ENCODE peak calls at places on chromosomes 6 and 20, in five cellular contexts. H is stimulated activated CD4-positive, alpha-beta T cell treated with anti-CD3 and anti-CD28 coated beads, Interleukin-4, amount 100 ng/mL, for 48 hours; W is NT2/D1; C is cardiac muscle cell; B is T follicular helper cell. S is an unnamed sample.

GRCh38 chr20:57505991-57506390 is 18.9 kb downstream of the CTCFL start:
- DNase-seq in H (no peak), W (no peak), C (no peak), B (no peak), S (no peak)

GRCh38 chr6:104896914-104897313 is 37.2 kb upstream of the HACE1 start:
- DNase-seq in H (no peak), W (no peak), C (no peak), B (no peak), S (no peak)

GRCh38 chr6:91299544-91300491 is 712.9 kb upstream of the MAP3K7 start:
- DNase-seq in H (no peak), W (peak), C (no peak), B (no peak), S (no peak)

GRCh38 chr6:12112540-12113189 is 100.6 kb downstream of the HIVEP1 start:
- DNase-seq in H (no peak), W (no peak), C (no peak), B (no peak), S (no peak)

GRCh38 chr20:49993301-49993751 is 10.5 kb downstream of the SNAI1 start:
- DNase-seq in H (no peak), W (no peak), C (no peak), B (no peak), S (peak)

GRCh38 chr6:54299542-54300269 is 8.5 kb upstream of the TINAG start:
- DNase-seq in H (no peak), W (no peak), C (no peak), B (no peak), S (no peak)

GRCh38 chr6:108360919-108361311 is 66.1 kb downstream of the AFG1L start:
- DNase-seq in H (no peak), W (no peak), C (no peak), B (no peak), S (no peak)

GRCh38 chr6:161162722-161163121 is 111.1 kb downstream of the AGPAT4 start:
- DNase-seq in H (no peak), W (no peak), C (no peak), B (no peak), S (no peak)

GRCh38 chr6:45946887-45947286 is 68.8 kb downstream of the CLIC5 start:
- DNase-seq in H (no peak), W (no peak), C (no peak), B (no peak), S (no peak)

GRCh38 chr6:110415297-110415916 is at the start of gene DDO:
- DNase-seq in H (no peak), W (no peak), C (peak), B (no peak), S (peak)

GRCh38 chr6:98787401-98787800 is 47.0 kb upstream of the POU3F2 start:
- DNase-seq in H (no peak), W (no peak), C (no peak), B (no peak), S (no peak)

GRCh38 chr20:36632487-36633284 is 13.3 kb downstream of the SLA2 start:
- DNase-seq in H (no peak), W (no peak), C (peak), B (no peak), S (no peak)

GRCh38 chr6:113755449-113756289 is 101.5 kb upstream of the MARCKS start:
- DNase-seq in H (no peak), W (no peak), C (no peak), B (no peak), S (no peak)

GRCh38 chr20:2690718-2691117 is 1.9 kb upstream of the EBF4 start:
- DNase-seq in H (no peak), W (no peak), C (no peak), B (no peak), S (no peak)

GRCh38 chr6:110690106-110690654 is 125.1 kb downstream of the CDK19 start:
- DNase-seq in H (no peak), W (no peak), C (no peak), B (no peak), S (no peak)

GRCh38 chr20:61902213-61902869 is 163.3 kb downstream of the TAF4 start:
- DNase-seq in H (no peak), W (peak), C (no peak), B (no peak), S (no peak)

GRCh38 chr6:37357288-37357687 is 3.5 kb downstream of the RNF8 start:
- DNase-seq in H (no peak), W (no peak), C (peak), B (no peak), S (no peak)

GRCh38 chr6:160455484-160456213 is 107.5 kb downstream of the SLC22A3 start:
- DNase-seq in H (peak), W (peak), C (peak), B (peak), S (no peak)

GRCh38 chr6:166542580-166542912 is 43.9 kb downstream of the RAMACL start:
- DNase-seq in H (no peak), W (no peak), C (peak), B (no peak), S (no peak)

GRCh38 chr6:166958926-166959861 is 2.8 kb upstream of the RNASET2 start:
- DNase-seq in H (no peak), W (no peak), C (no peak), B (peak), S (peak)

GRCh38 chr6:137860394-137861005 is 6.6 kb upstream of the TNFAIP3 start:
- DNase-seq in H (no peak), W (no peak), C (no peak), B (no peak), S (no peak)

GRCh38 chr20:1824834-1825233 is 70.4 kb upstream of the SIRPA start:
- DNase-seq in H (no peak), W (no peak), C (no peak), B (no peak), S (no peak)

GRCh38 chr20:56393133-56393472 is 658 bp downstream of the CSTF1 start:
- DNase-seq in H (no peak), W (no peak), C (no peak), B (no peak), S (no peak)

GRCh38 chr6:124069230-124069815 is 265.7 kb downstream of the NKAIN2 start:
- DNase-seq in H (no peak), W (no peak), C (no peak), B (no peak), S (no peak)

GRCh38 chr6:159886270-159886669 is 4.5 kb upstream of the MAS1 start:
- DNase-seq in H (no peak), W (no peak), C (no peak), B (no peak), S (no peak)

S was measured in CD14-positive monocyte.